ENCODE peak calls at places on chromosome 10, in five cellular contexts. I is stomach, C is GM12865, V is cardiac fibroblast, S is IMR-90. E is an unnamed sample.

GRCh38 chr10:71769279-71769823 is 4.0 kb downstream of the VSIR start:
- DNase-seq in I (no peak), C (peak; percentile 74), V (no peak), S (peak; percentile 31), E (peak; percentile 54)

GRCh38 chr10:22912763-22913389 is 15.0 kb upstream of the ARMC3 start:
- DNase-seq in I (no peak), C (no peak), V (no peak), S (no peak), E (no peak)

GRCh38 chr10:72010234-72010992 is 46.2 kb downstream of the CHST3 start:
- DNase-seq in I (no peak), C (no peak), V (peak; percentile 35), S (no peak), E (peak; percentile 14)

GRCh38 chr10:71247306-71247705 is 34.9 kb downstream of the UNC5B start:
- DNase-seq in I (no peak), C (no peak), V (no peak), S (no peak), E (no peak)

GRCh38 chr10:101578803-101579515 is 9.1 kb downstream of the POLL start:
- DNase-seq in I (no peak), C (no peak), V (no peak), S (no peak), E (no peak)

GRCh38 chr10:18351426-18351825 is 211.2 kb downstream of the CACNB2 start:
- DNase-seq in I (no peak), C (no peak), V (no peak), S (no peak), E (no peak)

GRCh38 chr10:77245953-77246352 is 391.7 kb downstream of the KCNMA1 start:
- DNase-seq in I (no peak), C (no peak), V (peak; percentile 75), S (peak; percentile 51), E (peak; percentile 76)

GRCh38 chr10:99536400-99537254 is 3.9 kb downstream of the NKX2-3 start:
- DNase-seq in I (no peak), C (no peak), V (no peak), S (no peak), E (no peak)

GRCh38 chr10:3408603-3409365 is 236.2 kb upstream of the PITRM1 start:
- DNase-seq in I (no peak), C (no peak), V (no peak), S (no peak), E (no peak)

GRCh38 chr10:71287456-71287855 is 31.6 kb upstream of the SLC29A3 start:
- DNase-seq in I (no peak), C (no peak), V (no peak), S (no peak), E (no peak)

GRCh38 chr10:5234106-5234877 is 37.7 kb downstream of the AKR1C4 start:
- DNase-seq in I (peak; percentile 67), C (no peak), V (peak; percentile 81), S (peak; percentile 50), E (peak; percentile 92)

GRCh38 chr10:132570771-132571564 is 33.4 kb downstream of the INPP5A start:
- DNase-seq in I (peak; percentile 66), C (peak; percentile 85), V (no peak), S (no peak), E (no peak)

GRCh38 chr10:86130737-86131475 is 235.7 kb downstream of the GRID1 start:
- DNase-seq in I (no peak), C (no peak), V (no peak), S (no peak), E (no peak)

GRCh38 chr10:104300736-104301292 is 31.8 kb downstream of the GSTO2 start:
- DNase-seq in I (peak; percentile 72), C (no peak), V (peak; percentile 96), S (peak; percentile 99), E (peak; percentile 96)

GRCh38 chr10:32054087-32054486 is 2.1 kb downstream of the KIF5B start:
- DNase-seq in I (no peak), C (peak; percentile 3), V (peak; percentile 65), S (peak; percentile 87), E (peak; percentile 72)

GRCh38 chr10:32055478-32056135 is 618 bp downstream of the KIF5B start:
- DNase-seq in I (peak; percentile 64), C (peak; percentile 70), V (peak; percentile 72), S (peak; percentile 41), E (peak; percentile 71)

GRCh38 chr10:32059472-32059871 is 3.2 kb upstream of the KIF5B start:
- DNase-seq in I (no peak), C (no peak), V (no peak), S (no peak), E (no peak)

GRCh38 chr10:32057041-32057372 is 782 bp upstream of the KIF5B start:
- DNase-seq in I (no peak), C (no peak), V (no peak), S (no peak), E (no peak)

DNA sequence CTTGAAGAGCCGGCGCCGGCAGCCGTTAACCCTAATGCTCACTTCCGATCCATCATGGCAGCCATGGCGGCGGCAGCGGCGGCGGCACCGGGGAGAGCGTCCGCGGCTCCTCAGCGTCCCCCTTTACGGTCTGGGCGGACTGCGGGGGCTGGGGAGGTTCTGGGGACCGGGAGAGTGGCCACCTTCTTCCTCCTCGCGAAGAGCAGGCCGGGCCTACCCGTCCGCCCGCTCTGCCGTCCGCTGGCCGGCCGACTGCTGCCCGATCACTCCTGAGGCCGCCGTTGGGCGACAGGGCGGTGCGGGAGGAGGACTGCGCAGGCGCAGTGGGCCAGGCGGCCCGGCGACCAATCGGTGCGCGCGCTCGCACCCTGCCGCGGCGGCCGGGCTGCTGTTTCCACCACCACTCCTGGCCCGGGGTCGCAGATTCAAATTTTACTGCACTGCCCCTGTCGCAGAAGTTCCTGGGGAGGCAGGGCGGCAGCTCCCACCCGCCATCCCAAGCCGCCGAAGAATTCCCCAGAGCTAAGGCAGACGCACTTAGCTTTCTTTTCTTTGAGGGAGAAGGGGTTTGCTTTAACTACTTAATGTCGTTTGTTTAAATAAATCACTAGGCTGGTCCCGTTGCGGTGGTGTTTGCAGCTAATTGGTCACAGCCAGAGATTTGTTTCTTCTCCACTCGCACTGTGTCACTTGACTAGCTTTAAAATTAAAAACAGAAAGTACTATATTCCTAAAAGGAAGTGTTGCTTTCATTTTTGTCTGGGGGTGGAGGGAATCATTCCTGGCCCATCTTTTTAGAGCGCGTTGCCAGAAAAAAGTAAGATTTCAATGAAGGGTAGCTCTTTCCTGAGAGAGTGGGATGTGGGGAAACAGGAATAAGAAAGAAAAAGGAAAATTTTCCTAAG is at the start of gene KIF5B:
- DNase-seq in I (peak; percentile 90), C (peak; percentile 94), V (peak; percentile 90), S (peak; percentile 81), E (peak; percentile 88)
- TF ChIP-seq CTCF in I (no peak), C (no peak), V (no peak), S (no peak), E (no peak)

GRCh38 chr10:114181971-114182370 is 2.8 kb downstream of the TDRD1 start:
- DNase-seq in I (peak; percentile 84), C (no peak), V (no peak), S (no peak), E (no peak)

GRCh38 chr10:114183563-114183962 is 4.4 kb downstream of the TDRD1 start:
- DNase-seq in I (no peak), C (no peak), V (no peak), S (no peak), E (no peak)

GRCh38 chr10:114179747-114180146 is 594 bp downstream of the TDRD1 start:
- DNase-seq in I (no peak), C (no peak), V (no peak), S (no peak), E (no peak)

GRCh38 chr10:114179148-114179547 is at the start of gene TDRD1:
- DNase-seq in I (no peak), C (no peak), V (no peak), S (no peak), E (peak; percentile 29)

DNA sequence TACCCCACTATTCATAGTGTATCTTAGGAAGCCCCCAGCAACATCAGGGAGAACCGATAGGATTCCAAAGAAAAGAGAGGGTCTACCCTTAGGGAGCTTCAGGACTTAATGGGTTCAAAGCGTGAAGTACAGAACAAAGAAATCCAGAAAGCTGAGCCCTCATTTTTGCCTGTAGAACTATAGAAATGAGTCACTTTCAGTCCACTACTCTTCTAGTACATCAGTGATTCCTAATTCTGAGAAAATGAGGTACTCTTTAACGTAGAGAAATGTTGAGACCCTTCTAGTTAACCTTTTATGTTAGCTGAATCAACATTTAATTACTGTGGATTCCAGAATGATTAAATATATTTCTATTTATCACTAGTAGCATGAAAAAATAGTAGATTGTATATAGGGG is 1.8 kb downstream of the TDRD1 start:
- DNase-seq in I (no peak), C (no peak), V (no peak), S (no peak), E (no peak)
- H3K4me3 ChIP-seq in I (no peak overlapping the region), C (no peak overlapping the region), V (no peak overlapping the region), S (no peak overlapping the region), E (no peak overlapping the region)

DNA sequence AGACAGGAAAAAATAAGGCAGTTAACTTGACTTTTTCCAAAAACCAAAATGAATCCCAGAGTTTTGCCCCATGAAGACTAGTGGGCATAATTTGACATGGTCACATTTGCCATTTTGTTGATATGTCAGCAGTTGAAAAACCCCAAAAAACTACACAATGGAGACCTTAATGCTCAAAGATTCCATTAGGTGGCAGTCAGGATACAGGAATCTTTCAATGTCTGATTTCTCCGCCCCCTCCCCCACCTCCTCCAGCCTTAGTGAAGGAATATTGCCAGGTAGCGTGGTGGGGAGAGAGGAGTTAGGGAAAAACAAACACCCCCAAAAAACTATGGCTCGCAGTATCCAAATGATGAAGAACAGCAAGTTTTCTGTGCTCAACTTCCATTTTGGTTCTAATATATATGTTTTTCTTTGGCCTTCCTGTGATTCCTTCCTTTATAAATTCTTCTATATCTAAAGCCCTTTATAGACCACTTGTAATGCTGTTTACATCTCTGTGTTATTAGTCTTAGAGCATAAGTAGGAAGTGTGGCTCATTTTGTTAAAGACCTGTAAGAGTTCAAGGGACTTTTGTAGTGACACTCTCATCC is 6.7 kb upstream of the SMNDC1 start:
- DNase-seq in I (peak; percentile 57), C (peak; percentile 69), V (peak; percentile 74), S (peak; percentile 70), E (peak; percentile 79)
- TF ChIP-seq CTCF in I (no peak), C (peak; percentile 66), V (peak; percentile 61), S (peak; percentile 80), E (peak; percentile 75)

GRCh38 chr10:79582096-79582495 is 21.9 kb upstream of the SFTPA2 start:
- DNase-seq in I (no peak), C (no peak), V (no peak), S (no peak), E (no peak)

GRCh38 chr10:79583488-79584024 is 23.3 kb upstream of the SFTPA2 start:
- DNase-seq in I (no peak), C (no peak), V (no peak), S (no peak), E (no peak)

GRCh38 chr10:79586933-79587332 is 23.8 kb upstream of the SFTPA1 start:
- DNase-seq in I (no peak), C (no peak), V (no peak), S (no peak), E (no peak)

GRCh38 chr10:79588800-79589199 is 21.9 kb upstream of the SFTPA1 start:
- DNase-seq in I (no peak), C (no peak), V (no peak), S (no peak), E (no peak)

DNA sequence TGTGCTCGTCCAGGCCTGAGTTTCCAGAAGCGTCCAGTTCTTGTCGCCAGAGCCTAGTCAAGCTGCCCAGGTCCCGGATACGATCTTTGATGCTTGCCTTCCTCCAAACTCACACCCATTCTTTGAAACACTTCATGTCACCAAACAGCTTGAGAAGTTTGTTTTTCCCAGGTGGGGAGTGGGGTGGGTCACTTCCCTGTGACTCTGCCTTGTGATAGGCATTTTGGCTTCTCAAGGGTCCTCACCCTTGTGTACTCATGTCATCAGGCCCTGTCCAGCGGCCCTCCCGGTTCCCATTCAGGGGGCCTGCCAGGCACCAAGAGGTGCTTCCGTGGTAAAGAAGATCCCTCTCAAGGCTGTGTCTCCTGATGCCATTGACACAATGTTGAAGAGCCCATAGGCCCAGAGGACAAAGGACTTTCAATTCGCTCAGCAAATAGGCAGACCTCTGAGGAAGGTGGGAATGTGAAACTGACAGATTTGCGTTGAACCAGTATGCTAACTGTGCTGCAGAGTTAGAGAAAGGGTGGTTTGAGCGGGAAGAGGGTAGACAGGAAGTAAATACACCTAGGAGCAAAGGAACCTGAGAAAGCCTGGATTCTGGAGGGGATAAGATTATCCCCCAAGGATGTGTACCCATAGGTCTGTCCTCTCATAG is 24.7 kb upstream of the SFTPA1 start:
- DNase-seq in I (no peak), C (no peak), V (no peak), S (no peak), E (no peak)
- H3K4me3 ChIP-seq in I (no peak overlapping the region), C (no peak overlapping the region), V (no peak overlapping the region), S (no peak overlapping the region), E (no peak overlapping the region)